ENCODE peak calls at places on chromosomes 7 and 10, in six cellular contexts. Z is choroid plexus epithelial cell, X is HCT116, N is transverse colon, Y is GM23338, C is sigmoid colon. R is an unnamed sample.

GRCh38 chr10:63084690-63085377 is 48.3 kb upstream of the NRBF2 start:
- DNase-seq in Z (peak), X (no peak), N (no peak), Y (no peak), C (no peak), R (no peak)

GRCh38 chr10:94194256-94194655 is 168.5 kb downstream of the NOC3L start:
- DNase-seq in Z (peak), X (no peak), N (no peak), Y (no peak), C (no peak), R (peak)

GRCh38 chr10:69400936-69401335 is 15.8 kb downstream of the TACR2 start:
- DNase-seq in Z (no peak), X (no peak), N (no peak), Y (no peak), C (no peak), R (no peak)

GRCh38 chr10:69819713-69820506 is 18.2 kb downstream of the COL13A1 start:
- DNase-seq in Z (peak), X (no peak), N (no peak), Y (no peak), C (no peak), R (peak)

GRCh38 chr10:86657011-86657395 is 2.7 kb downstream of the OPN4 start:
- DNase-seq in Z (no peak), X (no peak), N (peak), Y (no peak), C (peak), R (no peak)

GRCh38 chr7:120272261-120272895 is 597 bp upstream of the KCND2 start:
- DNase-seq in Z (peak), X (peak), N (no peak), Y (peak), C (no peak), R (peak)

GRCh38 chr10:61974611-61975010 is 73.1 kb downstream of the ARID5B start:
- DNase-seq in Z (peak), X (no peak), N (peak), Y (no peak), C (peak), R (peak)

GRCh38 chr10:120505056-120505455 is 48.0 kb downstream of the PLPP4 start:
- DNase-seq in Z (no peak), X (no peak), N (no peak), Y (no peak), C (no peak), R (no peak)

GRCh38 chr10:112958275-112958995 is 8.4 kb downstream of the TCF7L2 start:
- DNase-seq in Z (peak), X (no peak), N (no peak), Y (peak), C (no peak), R (peak)

GRCh38 chr10:3538850-3539531 is 246.0 kb downstream of the KLF6 start:
- DNase-seq in Z (peak), X (no peak), N (no peak), Y (no peak), C (peak), R (no peak)

GRCh38 chr7:132099163-132099562 is 477.1 kb downstream of the PLXNA4 start:
- DNase-seq in Z (no peak), X (no peak), N (no peak), Y (no peak), C (no peak), R (no peak)

GRCh38 chr10:99370993-99371392 is 41.8 kb downstream of the CNNM1 start:
- DNase-seq in Z (peak), X (peak), N (no peak), Y (peak), C (no peak), R (no peak)

GRCh38 chr7:126840869-126841268 is 411.9 kb downstream of the GRM8 start:
- DNase-seq in Z (no peak), X (no peak), N (no peak), Y (no peak), C (no peak), R (no peak)

GRCh38 chr7:131374821-131375220 is 47.1 kb downstream of the MKLN1 start:
- DNase-seq in Z (no peak), X (no peak), N (no peak), Y (no peak), C (no peak), R (no peak)

GRCh38 chr10:60114765-60115586 is 208.6 kb upstream of the CCDC6 start:
- DNase-seq in Z (peak), X (peak), N (no peak), Y (peak), C (no peak), R (peak)

GRCh38 chr10:11165591-11166543 is 148.2 kb downstream of the CELF2 start:
- DNase-seq in Z (peak), X (no peak), N (peak), Y (peak), C (peak), R (no peak)

GRCh38 chr7:127591591-127591990 is 1.9 kb upstream of the FSCN3 start:
- DNase-seq in Z (no peak), X (no peak), N (no peak), Y (no peak), C (no peak), R (no peak)

GRCh38 chr10:35369049-35369760 is 32.9 kb downstream of the CCNY start:
- DNase-seq in Z (no peak), X (no peak), N (no peak), Y (no peak), C (no peak), R (no peak)

GRCh38 chr7:117249696-117250095 is 73.2 kb downstream of the WNT2 start:
- DNase-seq in Z (no peak), X (no peak), N (no peak), Y (no peak), C (no peak), R (no peak)

GRCh38 chr10:101353692-101354583 is at the start of gene BTRC:
- DNase-seq in Z (peak), X (peak), N (peak), Y (peak), C (peak), R (peak)
- H3K4me3 ChIP-seq in Z (peak), X (peak), N (peak), Y (peak), C (peak), R (peak)

GRCh38 chr10:26215923-26216576 is 524 bp upstream of the GAD2 start:
- DNase-seq in Z (no peak), X (no peak), N (no peak), Y (peak), C (no peak), R (no peak)
- H3K4me3 ChIP-seq in Z (no peak), X (no peak), N (no peak), Y (peak), C (no peak), R (no peak)

GRCh38 chr10:89069589-89069988 is 79.0 kb downstream of the FAS start:
- DNase-seq in Z (no peak), X (no peak), N (no peak), Y (no peak), C (no peak), R (no peak)
- H3K4me3 ChIP-seq in Z (no peak), X (no peak), N (no peak), Y (no peak), C (no peak), R (no peak)

DNA sequence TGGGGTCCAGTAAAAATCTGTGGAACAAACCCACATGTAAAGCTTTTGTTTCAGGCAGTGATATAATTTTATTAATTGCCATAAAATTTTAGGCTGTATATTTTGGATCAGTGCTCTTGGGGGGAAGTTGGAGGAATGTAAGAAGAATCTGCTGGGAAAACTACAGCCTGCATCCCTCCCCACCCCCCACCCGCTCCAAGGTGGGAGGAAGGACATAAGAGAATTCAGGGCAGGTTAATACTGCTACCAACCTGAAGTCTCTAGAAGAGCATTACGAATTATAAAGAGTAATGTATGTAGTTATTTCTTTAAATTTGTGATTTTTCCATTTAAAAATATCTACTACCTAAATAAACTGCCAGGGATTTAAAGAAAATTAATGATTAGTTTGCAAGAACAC is 47.2 kb upstream of the GPR37 start:
- DNase-seq in Z (no peak), X (no peak), N (no peak), Y (peak), C (no peak), R (no peak)
- H3K4me3 ChIP-seq in Z (no peak), X (no peak), N (no peak), Y (no peak), C (no peak), R (no peak)